ENCODE peak calls at places on chromosomes 13 and 19, in six cellular contexts. X is sigmoid colon, B is GM23338, Y is HCT116, D is transverse colon, Z is endothelial cell of umbilical vein. L is an unnamed sample.
A peak's percentile ranks its signal among the peaks of the same experiment; 100 is the strongest.

GRCh38 chr19:18282788-18283141 is 1.3 kb upstream of the JUND start:
- DNase-seq in X (no peak), B (no peak), Y (no peak), D (peak; percentile 77), Z (no peak), L (no peak)

GRCh38 chr13:88764103-88764502 is 1092.9 kb downstream of the SLITRK5 start:
- DNase-seq in X (no peak), B (peak; percentile 83), Y (no peak), D (no peak), Z (no peak), L (no peak)

GRCh38 chr13:31385534-31385933 is 185.8 kb downstream of the B3GLCT start:
- DNase-seq in X (no peak), B (no peak), Y (no peak), D (peak; percentile 12), Z (no peak), L (no peak)

GRCh38 chr19:54128796-54129616 is 8.6 kb upstream of the CNOT3 start:
- DNase-seq in X (no peak), B (no peak), Y (no peak), D (no peak), Z (no peak), L (no peak)

GRCh38 chr13:75319244-75319643 is 162.7 kb downstream of the TBC1D4 start:
- DNase-seq in X (no peak), B (no peak), Y (no peak), D (no peak), Z (peak; percentile 21), L (no peak)

GRCh38 chr19:46189971-46190335 is 39.6 kb upstream of the IGFL1 start:
- DNase-seq in X (no peak), B (no peak), Y (no peak), D (no peak), Z (no peak), L (no peak)

GRCh38 chr13:28464861-28465260 is 30.1 kb downstream of the FLT1 start:
- DNase-seq in X (no peak), B (no peak), Y (no peak), D (no peak), Z (peak; percentile 85), L (no peak)

GRCh38 chr19:55486971-55487883 is 1.0 kb upstream of the SSC5D start:
- DNase-seq in X (peak; percentile 93), B (no peak), Y (no peak), D (peak; percentile 60), Z (peak; percentile 83), L (no peak)

GRCh38 chr13:90538063-90538462 is 809.4 kb upstream of the MIR17HG start:
- DNase-seq in X (no peak), B (no peak), Y (no peak), D (no peak), Z (no peak), L (no peak)

GRCh38 chr19:45769054-45769782 is at the start of gene SIX5:
- DNase-seq in X (peak; percentile 99), B (peak; percentile 99), Y (peak; percentile 93), D (peak; percentile 99), Z (peak; percentile 100), L (peak; percentile 97)

GRCh38 chr13:71879129-71879535 is 12.1 kb upstream of the DACH1 start:
- DNase-seq in X (no peak), B (peak; percentile 81), Y (peak; percentile 8), D (no peak), Z (peak; percentile 75), L (no peak)

GRCh38 chr19:16495982-16496612 is at the start of the genes C19orf44 and CALR3:
- DNase-seq in X (peak; percentile 99), B (peak; percentile 99), Y (peak; percentile 94), D (peak; percentile 99), Z (peak; percentile 99), L (peak; percentile 98)

GRCh38 chr19:40650749-40651305 is 39.6 kb downstream of the NUMBL start:
- DNase-seq in X (peak; percentile 86), B (no peak), Y (no peak), D (no peak), Z (no peak), L (no peak)

GRCh38 chr19:10001899-10002298 is 8.4 kb downstream of the COL5A3 start:
- DNase-seq in X (no peak), B (peak; percentile 72), Y (no peak), D (peak; percentile 76), Z (no peak), L (no peak)

GRCh38 chr13:31719214-31719613 is 20.1 kb upstream of the RXFP2 start:
- DNase-seq in X (no peak), B (no peak), Y (no peak), D (no peak), Z (no peak), L (no peak)

GRCh38 chr19:40611096-40611495 is 9.9 kb downstream of the LTBP4 start:
- DNase-seq in X (no peak), B (no peak), Y (no peak), D (peak; percentile 64), Z (no peak), L (peak; percentile 80)

GRCh38 chr19:44588753-44589112 is 24.6 kb upstream of the IGSF23 start:
- DNase-seq in X (no peak), B (no peak), Y (peak; percentile 39), D (no peak), Z (no peak), L (no peak)

GRCh38 chr19:48102870-48103751 is 7.5 kb downstream of the PLA2G4C start:
- DNase-seq in X (no peak), B (peak; percentile 82), Y (peak; percentile 75), D (peak; percentile 27), Z (peak; percentile 43), L (no peak)

GRCh38 chr13:37869756-37870488 is at the start of gene TRPC4:
- DNase-seq in X (peak; percentile 77), B (peak; percentile 84), Y (no peak), D (peak; percentile 20), Z (peak; percentile 22), L (peak; percentile 67)

GRCh38 chr13:24670927-24671326 is 9.3 kb upstream of the ATP12A start:
- DNase-seq in X (no peak), B (peak; percentile 87), Y (peak; percentile 75), D (no peak), Z (no peak), L (no peak)

GRCh38 chr19:58538257-58539168 is 5.4 kb upstream of the TRIM28 start:
- DNase-seq in X (peak; percentile 62), B (peak; percentile 97), Y (no peak), D (no peak), Z (peak; percentile 83), L (no peak)
- H3K27ac ChIP-seq in X (no peak overlapping the region), B (peak overlapping the region; percentile 93), Y (no peak overlapping the region), D (no peak overlapping the region), Z (no peak overlapping the region), L (peak overlapping the region; percentile 39)

DNA sequence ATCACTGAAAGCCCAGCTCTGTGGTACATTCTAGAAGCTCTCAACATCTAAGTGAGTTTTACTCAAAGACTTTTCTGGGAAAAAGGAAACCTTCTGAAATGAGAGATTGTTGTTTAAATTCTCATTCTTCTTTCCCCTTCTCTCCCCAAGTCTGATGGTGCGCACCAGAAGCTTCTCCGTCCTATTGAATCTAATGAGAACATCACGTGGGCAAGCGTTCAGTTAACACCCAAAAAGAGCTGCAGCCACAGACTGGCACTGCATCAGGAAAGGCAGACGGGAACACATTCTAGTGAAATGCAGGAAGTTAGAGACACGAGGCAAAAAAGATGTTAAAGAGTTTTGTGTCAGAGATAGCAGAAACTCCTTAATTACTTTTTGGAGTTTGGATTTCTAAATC is 58.1 kb downstream of the GJA3 start:
- DNase-seq in X (no peak), B (no peak), Y (no peak), D (no peak), Z (no peak), L (no peak)
- TF ChIP-seq POLR2AphosphoS5 in X (no peak), B (no peak), Y (no peak), D (no peak), Z (no peak), L (no peak)

GRCh38 chr19:2327773-2328400 is 499 bp downstream of the LSM7 start:
- DNase-seq in X (no peak), B (peak; percentile 82), Y (peak; percentile 61), D (peak; percentile 58), Z (peak; percentile 90), L (peak; percentile 72)

GRCh38 chr19:2329528-2329927 is 1.0 kb downstream of the SPPL2B start:
- DNase-seq in X (no peak), B (no peak), Y (no peak), D (no peak), Z (no peak), L (no peak)

GRCh38 chr19:2330255-2330631 is 1.8 kb downstream of the SPPL2B start:
- DNase-seq in X (no peak), B (no peak), Y (no peak), D (no peak), Z (no peak), L (no peak)

GRCh38 chr19:2328401-2329161 is at the start of the genes LSM7 and SPPL2B:
- DNase-seq in X (peak; percentile 95), B (peak; percentile 87), Y (peak; percentile 63), D (peak; percentile 93), Z (peak; percentile 90), L (peak; percentile 97)

DNA sequence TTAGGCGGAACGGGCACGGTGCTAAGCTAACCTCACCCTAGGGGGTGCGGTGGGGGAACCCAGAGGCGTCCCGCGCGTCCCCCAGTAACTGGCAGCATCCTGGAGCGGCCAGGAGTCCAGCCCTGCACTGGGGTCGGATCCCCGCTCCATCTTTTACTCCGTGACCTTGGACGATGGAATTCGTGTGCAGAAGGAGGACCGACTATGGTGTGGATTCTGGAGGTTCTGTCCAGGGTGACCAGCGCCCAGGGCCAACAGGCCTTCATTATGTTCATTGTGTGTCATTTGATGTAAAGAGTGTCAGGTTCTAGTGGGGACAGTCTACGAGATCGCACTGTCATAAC is 650 bp downstream of the SPPL2B start:
- DNase-seq in X (no peak), B (no peak), Y (no peak), D (no peak), Z (no peak), L (no peak)
- H3K4me1 ChIP-seq in X (peaks cover 66% of the 10 kb centered on the region), B (peaks cover 21% of the 10 kb centered on the region), Y (peaks cover 19% of the 10 kb centered on the region), D (peaks cover 64% of the 10 kb centered on the region), Z (peaks cover 15% of the 10 kb centered on the region), L (peaks cover 88% of the 10 kb centered on the region)

GRCh38 chr13:95269756-95270155 is 31.5 kb downstream of the ABCC4 start:
- DNase-seq in X (no peak), B (no peak), Y (no peak), D (no peak), Z (peak; percentile 59), L (no peak)

GRCh38 chr13:95281258-95281602 is 20.0 kb downstream of the ABCC4 start:
- DNase-seq in X (no peak), B (no peak), Y (no peak), D (no peak), Z (no peak), L (no peak)

GRCh38 chr13:95276119-95276505 is 25.1 kb downstream of the ABCC4 start:
- DNase-seq in X (peak; percentile 39), B (no peak), Y (no peak), D (no peak), Z (no peak), L (no peak)

DNA sequence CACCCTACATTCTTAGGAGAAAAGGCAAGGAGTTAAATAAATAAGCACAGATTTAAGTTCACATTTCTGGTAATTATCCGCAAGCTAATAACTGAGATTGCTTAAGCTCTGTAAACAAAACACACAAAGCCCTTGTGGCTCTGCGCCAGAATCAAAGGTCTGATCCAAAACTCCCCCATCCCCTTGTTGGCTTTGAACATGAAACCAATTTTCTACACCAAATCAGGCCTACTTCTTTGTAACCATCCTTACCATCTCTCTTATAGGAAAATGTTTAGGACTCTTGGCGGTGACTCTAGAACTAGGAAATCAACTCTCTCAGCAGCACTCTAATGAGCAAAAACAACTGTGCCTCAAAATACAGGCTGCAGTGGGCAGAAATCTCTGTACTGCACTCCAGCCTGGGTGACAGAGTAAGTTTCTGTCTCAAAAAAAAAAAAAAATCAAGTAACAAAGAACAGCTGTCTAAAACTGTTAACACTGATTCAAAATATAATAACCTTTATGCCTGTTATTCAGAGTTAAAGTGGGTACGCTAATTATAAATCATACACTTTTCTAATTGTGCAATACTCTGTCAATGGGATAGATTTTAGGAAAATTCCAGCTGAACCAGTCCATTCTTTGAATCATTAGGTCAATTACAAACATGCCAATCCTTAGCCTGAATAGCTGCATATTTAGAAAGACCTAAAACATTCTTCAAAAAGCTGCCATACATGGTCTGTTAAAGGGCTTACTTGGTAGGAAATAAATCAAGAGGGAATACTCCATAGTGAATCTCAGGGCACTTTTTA is 25.7 kb downstream of the ABCC4 start:
- DNase-seq in X (no peak), B (no peak), Y (no peak), D (no peak), Z (no peak), L (no peak)
- H3K27ac ChIP-seq in X (no peak overlapping the region), B (peak overlapping the region; percentile 26), Y (no peak overlapping the region), D (peak overlapping the region; percentile 70), Z (no peak overlapping the region), L (peak overlapping the region; percentile 46)